ENCODE peak calls at places on chromosomes 12 and 14, in five cellular contexts. K is A549; Y is DMS 273 treated with DMSO at 0.1 percent for 48 hours; F is stimulated activated CD4-positive, alpha-beta T cell treated with anti-CD3 and anti-CD28 coated beads, Interleukin-2, amount 100 ng/mL, for 48 hours; R is uterus. V is an unnamed sample.

GRCh38 chr12:14954269-14954668 is 7.1 kb downstream of the ARHGDIB start:
- DNase-seq in K (no peak), Y (no peak), F (no peak), R (no peak), V (no peak)

GRCh38 chr12:94140556-94140955 is 7.8 kb upstream of the PLXNC1 start:
- DNase-seq in K (no peak), Y (no peak), F (peak; percentile 38), R (no peak), V (no peak)

GRCh38 chr12:129570796-129571400 is 332.9 kb downstream of the TMEM132D start:
- DNase-seq in K (no peak), Y (no peak), F (no peak), R (no peak), V (no peak)

GRCh38 chr12:110015132-110015531 is 15.9 kb downstream of the ANKRD13A start:
- DNase-seq in K (no peak), Y (no peak), F (no peak), R (no peak), V (peak; percentile 55)

GRCh38 chr12:75705749-75706719 is 194.6 kb upstream of the KRR1 start:
- DNase-seq in K (no peak), Y (no peak), F (no peak), R (peak; percentile 55), V (no peak)

GRCh38 chr12:112939761-112940357 is 1.6 kb downstream of the OAS3 start:
- DNase-seq in K (no peak), Y (no peak), F (no peak), R (no peak), V (peak; percentile 70)

GRCh38 chr12:122834229-122834920 is 882 bp upstream of the HIP1R start:
- DNase-seq in K (peak; percentile 82), Y (peak; percentile 61), F (no peak), R (no peak), V (peak; percentile 41)

GRCh38 chr14:91417983-91418386 is 365 bp upstream of the CCDC88C start:
- DNase-seq in K (peak; percentile 41), Y (no peak), F (peak; percentile 58), R (no peak), V (peak; percentile 74)

GRCh38 chr14:77026166-77026929 is 2.2 kb downstream of the IRF2BPL start:
- DNase-seq in K (no peak), Y (no peak), F (no peak), R (peak; percentile 54), V (no peak)

GRCh38 chr12:46292754-46293402 is 24.0 kb upstream of the SLC38A1 start:
- DNase-seq in K (no peak), Y (no peak), F (no peak), R (no peak), V (no peak)

GRCh38 chr14:51929156-51929555 is 60.2 kb upstream of the RTRAF start:
- DNase-seq in K (no peak), Y (no peak), F (no peak), R (no peak), V (no peak)

V was measured in germinal center.